ENCODE peak calls at places on chromosomes 6 and 20, in seven cellular contexts. W is EL, O is D341Med, Q is T-helper 2 cell, R is iPS-NIHi11, X is HuH-7.5, T is NCI-H1436 treated with DMSO at 0.1 percent for 48 hours. B is an unnamed sample.

GRCh38 chr6:80457044-80457933 is 350.8 kb downstream of the BCKDHB start:
- DNase-seq in W (peak; percentile 92), O (no peak), Q (no peak), R (peak; percentile 24), X (no peak), T (no peak), B (no peak)

GRCh38 chr6:88165877-88166492 is at the start of gene CNR1:
- DNase-seq in W (peak; percentile 14), O (peak; percentile 87), Q (no peak), R (no peak), X (peak; percentile 65), T (no peak), B (no peak)

GRCh38 chr20:14566505-14566904 is 229.1 kb upstream of the FLRT3 start:
- DNase-seq in W (peak; percentile 11), O (no peak), Q (no peak), R (no peak), X (no peak), T (no peak), B (no peak)

GRCh38 chr6:25944655-25945054 is 14.2 kb upstream of the SLC17A2 start:
- DNase-seq in W (no peak), O (no peak), Q (no peak), R (no peak), X (no peak), T (no peak), B (no peak)

GRCh38 chr20:58753929-58754551 is 61.4 kb downstream of the NPEPL1 start:
- DNase-seq in W (no peak), O (peak; percentile 15), Q (no peak), R (no peak), X (no peak), T (no peak), B (no peak)

GRCh38 chr6:43308101-43308989 is at the start of gene CRIP3:
- DNase-seq in W (peak; percentile 29), O (peak; percentile 34), Q (peak; percentile 36), R (peak; percentile 80), X (no peak), T (peak; percentile 17), B (no peak)

GRCh38 chr20:23362392-23363256 is 642 bp downstream of the GZF1 start:
- DNase-seq in W (peak; percentile 37), O (no peak), Q (no peak), R (peak; percentile 35), X (peak; percentile 54), T (no peak), B (no peak)

GRCh38 chr6:150565945-150566344 is 33.7 kb upstream of the PLEKHG1 start:
- DNase-seq in W (no peak), O (no peak), Q (no peak), R (no peak), X (no peak), T (no peak), B (no peak)

GRCh38 chr6:11918021-11918738 is 93.9 kb upstream of the HIVEP1 start:
- DNase-seq in W (peak; percentile 79), O (no peak), Q (no peak), R (no peak), X (no peak), T (peak; percentile 42), B (peak; percentile 32)

GRCh38 chr20:50245561-50246366 is 55.1 kb downstream of the CEBPB start:
- DNase-seq in W (peak; percentile 79), O (no peak), Q (no peak), R (no peak), X (no peak), T (no peak), B (no peak)

GRCh38 chr20:63206878-63207277 is 9.1 kb downstream of the YTHDF1 start:
- DNase-seq in W (peak; percentile 72), O (no peak), Q (no peak), R (no peak), X (no peak), T (no peak), B (no peak)

GRCh38 chr6:160133441-160134336 is 12.1 kb downstream of the SLC22A1 start:
- DNase-seq in W (no peak), O (no peak), Q (no peak), R (no peak), X (no peak), T (no peak), B (no peak)